ENCODE peak calls at places on chromosome 21, in four cellular contexts. O is brain microvascular endothelial cell, F is uterus, U is Karpas-422. I is an unnamed sample.

GRCh38 chr21:25961042-25961441 is 209.5 kb downstream of the APP start:
- DNase-seq in O (no peak), F (no peak), U (no peak), I (no peak)

GRCh38 chr21:45539796-45540600 is 2.2 kb downstream of the SLC19A1 start:
- DNase-seq in O (no peak), F (peak), U (no peak), I (no peak)

GRCh38 chr21:39630191-39630591 is 17.5 kb downstream of the B3GALT5 start:
- DNase-seq in O (peak), F (no peak), U (no peak), I (peak)

GRCh38 chr21:33971492-33972013 is 55.9 kb upstream of the ATP5PO start:
- DNase-seq in O (peak), F (no peak), U (no peak), I (no peak)

GRCh38 chr21:42028754-42029385 is 18.7 kb upstream of the ZBTB21 start:
- DNase-seq in O (no peak), F (no peak), U (no peak), I (no peak)

GRCh38 chr21:46066843-46067331 is 31.0 kb upstream of the COL6A2 start:
- DNase-seq in O (no peak), F (peak), U (no peak), I (no peak)

GRCh38 chr21:40453183-40453582 is 393.8 kb downstream of the DSCAM start:
- DNase-seq in O (no peak), F (no peak), U (no peak), I (no peak)

GRCh38 chr21:16002872-16003466 is 273.2 kb downstream of the USP25 start:
- DNase-seq in O (peak), F (no peak), U (no peak), I (no peak)

GRCh38 chr21:34967509-34968289 is 81.4 kb downstream of the RUNX1 start:
- DNase-seq in O (no peak), F (no peak), U (no peak), I (peak)

GRCh38 chr21:29289317-29289716 is 9.4 kb upstream of the BACH1 start:
- DNase-seq in O (no peak), F (no peak), U (no peak), I (no peak)

GRCh38 chr21:35737899-35738341 is 322.4 kb downstream of the SETD4 start:
- DNase-seq in O (peak), F (peak), U (no peak), I (no peak)

GRCh38 chr21:37153935-37154350 is 80.9 kb downstream of the TTC3 start:
- DNase-seq in O (no peak), F (peak), U (no peak), I (no peak)

GRCh38 chr21:29299906-29300546 is 1.3 kb downstream of the BACH1 start:
- DNase-seq in O (peak), F (no peak), U (peak), I (peak)

GRCh38 chr21:29513535-29513934 is 214.8 kb downstream of the BACH1 start:
- DNase-seq in O (no peak), F (no peak), U (no peak), I (no peak)

GRCh38 chr21:32645261-32646182 is 33.3 kb upstream of the CFAP298 start:
- DNase-seq in O (no peak), F (no peak), U (no peak), I (no peak)

GRCh38 chr21:45923146-45923545 is 58.4 kb upstream of the COL6A1 start:
- DNase-seq in O (peak), F (peak), U (peak), I (peak)

GRCh38 chr21:42161957-42162681 is 56.8 kb upstream of the ABCG1 start:
- DNase-seq in O (no peak), F (no peak), U (no peak), I (no peak)

GRCh38 chr21:44793269-44794030 is 8.2 kb downstream of the UBE2G2 start:
- DNase-seq in O (peak), F (peak), U (peak), I (peak)

GRCh38 chr21:31182231-31183129 is 144.2 kb upstream of the KRTAP19-8 start:
- DNase-seq in O (no peak), F (no peak), U (no peak), I (no peak)

GRCh38 chr21:31557956-31558838 is 101.3 kb upstream of the SOD1 start:
- DNase-seq in O (peak), F (peak), U (no peak), I (no peak)

GRCh38 chr21:41701749-41702148 is 65.1 kb downstream of the RIPK4 start:
- DNase-seq in O (no peak), F (no peak), U (no peak), I (no peak)

GRCh38 chr21:38957575-38958340 is 152.0 kb downstream of the ETS2 start:
- DNase-seq in O (no peak), F (no peak), U (no peak), I (no peak)

GRCh38 chr21:32136546-32136945 is 142.3 kb downstream of the MIS18A start:
- DNase-seq in O (no peak), F (no peak), U (no peak), I (peak)

GRCh38 chr21:45779226-45779625 is 135.7 kb downstream of the PCBP3 start:
- DNase-seq in O (no peak), F (no peak), U (no peak), I (no peak)

GRCh38 chr21:40516336-40516735 is 330.6 kb downstream of the DSCAM start:
- DNase-seq in O (no peak), F (no peak), U (no peak), I (no peak)

GRCh38 chr21:33650929-33651505 is 8.7 kb downstream of the ITSN1 start:
- DNase-seq in O (no peak), F (no peak), U (no peak), I (no peak)

GRCh38 chr21:35294231-35294898 is 245.3 kb upstream of the RUNX1 start:
- DNase-seq in O (no peak), F (no peak), U (no peak), I (peak)

GRCh38 chr21:46610018-46610701 is 5.3 kb upstream of the S100B start:
- DNase-seq in O (no peak), F (no peak), U (no peak), I (no peak)

GRCh38 chr21:17818158-17819113 is 720 bp downstream of the C21orf91 start:
- DNase-seq in O (peak), F (peak), U (peak), I (peak)

GRCh38 chr21:44011123-44011773 is 861 bp upstream of the TRAPPC10 start:
- DNase-seq in O (no peak), F (no peak), U (no peak), I (no peak)

GRCh38 chr21:40681164-40681859 is 165.6 kb downstream of the DSCAM start:
- DNase-seq in O (no peak), F (no peak), U (no peak), I (no peak)

GRCh38 chr21:42317341-42317741 is 2.1 kb upstream of the TFF3 start:
- DNase-seq in O (no peak), F (no peak), U (no peak), I (no peak)

GRCh38 chr21:40185208-40185607 is 318.0 kb downstream of the PCP4 start:
- DNase-seq in O (no peak), F (no peak), U (no peak), I (no peak)

GRCh38 chr21:44865561-44866280 is 7.8 kb downstream of the PTTG1IP start:
- DNase-seq in O (no peak), F (no peak), U (peak), I (no peak)

GRCh38 chr21:35720065-35720810 is 340.1 kb downstream of the SETD4 start:
- DNase-seq in O (no peak), F (no peak), U (no peak), I (no peak)

GRCh38 chr21:26920055-26920454 is 46.8 kb downstream of the ADAMTS5 start:
- DNase-seq in O (no peak), F (no peak), U (no peak), I (no peak)

I was measured in H4.